ENCODE peak calls at places on chromosome 21, in eight cellular contexts. One of them, this sample, is unnamed.

GRCh38 chr21:45266518-45267389 is 20.9 kb downstream of the POFUT2 start:
- DNase-seq in BJ: no peak
- DNase-seq in heart right ventricle: no peak
- DNase-seq in epithelial cell of esophagus: no peak
- DNase-seq in left lung: peak
- DNase-seq in mucosa of descending colon: no peak
- DNase-seq in type B pancreatic cell: peak
- DNase-seq in upper lobe of right lung: peak
- DNase-seq in this sample: peak

GRCh38 chr21:44800103-44800502 is 1.5 kb downstream of the UBE2G2 start:
- DNase-seq in BJ: no peak
- DNase-seq in heart right ventricle: no peak
- DNase-seq in epithelial cell of esophagus: peak
- DNase-seq in left lung: no peak
- DNase-seq in mucosa of descending colon: no peak
- DNase-seq in type B pancreatic cell: no peak
- DNase-seq in upper lobe of right lung: no peak
- DNase-seq in this sample: no peak

GRCh38 chr21:45404726-45405270 is at the start of gene COL18A1:
- DNase-seq in BJ: no peak
- DNase-seq in heart right ventricle: peak
- DNase-seq in epithelial cell of esophagus: peak
- DNase-seq in left lung: peak
- DNase-seq in mucosa of descending colon: peak
- DNase-seq in type B pancreatic cell: no peak
- DNase-seq in upper lobe of right lung: peak
- DNase-seq in this sample: peak

GRCh38 chr21:39715804-39716397 is 29.1 kb upstream of the IGSF5 start:
- DNase-seq in BJ: no peak
- DNase-seq in heart right ventricle: peak
- DNase-seq in epithelial cell of esophagus: peak
- DNase-seq in left lung: no peak
- DNase-seq in mucosa of descending colon: no peak
- DNase-seq in type B pancreatic cell: no peak
- DNase-seq in upper lobe of right lung: no peak
- DNase-seq in this sample: peak

GRCh38 chr21:17492415-17493168 is 20.3 kb upstream of the CXADR start:
- DNase-seq in BJ: no peak
- DNase-seq in heart right ventricle: no peak
- DNase-seq in epithelial cell of esophagus: peak
- DNase-seq in left lung: peak
- DNase-seq in mucosa of descending colon: no peak
- DNase-seq in type B pancreatic cell: no peak
- DNase-seq in upper lobe of right lung: no peak
- DNase-seq in this sample: no peak

GRCh38 chr21:45976666-45977335 is 4.8 kb upstream of the COL6A1 start:
- DNase-seq in BJ: no peak
- DNase-seq in heart right ventricle: peak
- DNase-seq in epithelial cell of esophagus: no peak
- DNase-seq in left lung: no peak
- DNase-seq in mucosa of descending colon: no peak
- DNase-seq in type B pancreatic cell: no peak
- DNase-seq in upper lobe of right lung: no peak
- DNase-seq in this sample: peak

GRCh38 chr21:31416465-31416864 is 72.4 kb upstream of the TIAM1 start:
- DNase-seq in BJ: no peak
- DNase-seq in heart right ventricle: no peak
- DNase-seq in epithelial cell of esophagus: peak
- DNase-seq in left lung: no peak
- DNase-seq in mucosa of descending colon: no peak
- DNase-seq in type B pancreatic cell: no peak
- DNase-seq in upper lobe of right lung: no peak
- DNase-seq in this sample: no peak

GRCh38 chr21:34890724-34891609 is 158.1 kb downstream of the RUNX1 start:
- DNase-seq in BJ: no peak
- DNase-seq in heart right ventricle: no peak
- DNase-seq in epithelial cell of esophagus: peak
- DNase-seq in left lung: peak
- DNase-seq in mucosa of descending colon: peak
- DNase-seq in type B pancreatic cell: no peak
- DNase-seq in upper lobe of right lung: no peak
- DNase-seq in this sample: peak

GRCh38 chr21:15744926-15745325 is 15.1 kb downstream of the USP25 start:
- DNase-seq in BJ: no peak
- DNase-seq in heart right ventricle: no peak
- DNase-seq in epithelial cell of esophagus: no peak
- DNase-seq in left lung: no peak
- DNase-seq in mucosa of descending colon: no peak
- DNase-seq in type B pancreatic cell: no peak
- DNase-seq in upper lobe of right lung: no peak
- DNase-seq in this sample: no peak

GRCh38 chr21:45525153-45525909 is 16.9 kb downstream of the SLC19A1 start:
- DNase-seq in BJ: no peak
- DNase-seq in heart right ventricle: peak
- DNase-seq in epithelial cell of esophagus: no peak
- DNase-seq in left lung: peak
- DNase-seq in mucosa of descending colon: peak
- DNase-seq in type B pancreatic cell: peak
- DNase-seq in upper lobe of right lung: peak
- DNase-seq in this sample: peak

GRCh38 chr21:45002381-45003204 is 62.8 kb downstream of the SLX9 start:
- DNase-seq in BJ: no peak
- DNase-seq in heart right ventricle: peak
- DNase-seq in epithelial cell of esophagus: no peak
- DNase-seq in left lung: no peak
- DNase-seq in mucosa of descending colon: peak
- DNase-seq in type B pancreatic cell: no peak
- DNase-seq in upper lobe of right lung: peak
- DNase-seq in this sample: no peak

GRCh38 chr21:14955936-14956520 is 108.8 kb downstream of the NRIP1 start:
- DNase-seq in BJ: no peak
- DNase-seq in heart right ventricle: no peak
- DNase-seq in epithelial cell of esophagus: no peak
- DNase-seq in left lung: no peak
- DNase-seq in mucosa of descending colon: no peak
- DNase-seq in type B pancreatic cell: no peak
- DNase-seq in upper lobe of right lung: no peak
- DNase-seq in this sample: no peak

GRCh38 chr21:15301014-15301413 is 236.2 kb upstream of the NRIP1 start:
- DNase-seq in BJ: no peak
- DNase-seq in heart right ventricle: no peak
- DNase-seq in epithelial cell of esophagus: peak
- DNase-seq in left lung: no peak
- DNase-seq in mucosa of descending colon: no peak
- DNase-seq in type B pancreatic cell: no peak
- DNase-seq in upper lobe of right lung: no peak
- DNase-seq in this sample: no peak

GRCh38 chr21:17679002-17679600 is 66.4 kb upstream of the BTG3 start:
- DNase-seq in BJ: peak
- DNase-seq in heart right ventricle: no peak
- DNase-seq in epithelial cell of esophagus: peak
- DNase-seq in left lung: no peak
- DNase-seq in mucosa of descending colon: no peak
- DNase-seq in type B pancreatic cell: no peak
- DNase-seq in upper lobe of right lung: no peak
- DNase-seq in this sample: no peak

GRCh38 chr21:43865471-43866181 is 603 bp downstream of the AGPAT3 start:
- DNase-seq in BJ: no peak
- DNase-seq in heart right ventricle: peak
- DNase-seq in epithelial cell of esophagus: peak
- DNase-seq in left lung: peak
- DNase-seq in mucosa of descending colon: peak
- DNase-seq in type B pancreatic cell: no peak
- DNase-seq in upper lobe of right lung: peak
- DNase-seq in this sample: peak

GRCh38 chr21:46211376-46211775 is 17.2 kb downstream of the LSS start:
- DNase-seq in BJ: no peak
- DNase-seq in heart right ventricle: no peak
- DNase-seq in epithelial cell of esophagus: no peak
- DNase-seq in left lung: no peak
- DNase-seq in mucosa of descending colon: no peak
- DNase-seq in type B pancreatic cell: no peak
- DNase-seq in upper lobe of right lung: no peak
- DNase-seq in this sample: no peak

GRCh38 chr21:36431252-36431651 is 46.1 kb downstream of the CHAF1B start:
- DNase-seq in BJ: no peak
- DNase-seq in heart right ventricle: no peak
- DNase-seq in epithelial cell of esophagus: no peak
- DNase-seq in left lung: no peak
- DNase-seq in mucosa of descending colon: no peak
- DNase-seq in type B pancreatic cell: no peak
- DNase-seq in upper lobe of right lung: no peak
- DNase-seq in this sample: no peak

GRCh38 chr21:14762309-14762708 is 216.2 kb upstream of the SAMSN1 start:
- DNase-seq in BJ: no peak
- DNase-seq in heart right ventricle: no peak
- DNase-seq in epithelial cell of esophagus: no peak
- DNase-seq in left lung: no peak
- DNase-seq in mucosa of descending colon: no peak
- DNase-seq in type B pancreatic cell: no peak
- DNase-seq in upper lobe of right lung: no peak
- DNase-seq in this sample: no peak

GRCh38 chr21:36048357-36048756 is 12.0 kb downstream of the SETD4 start:
- DNase-seq in BJ: no peak
- DNase-seq in heart right ventricle: no peak
- DNase-seq in epithelial cell of esophagus: no peak
- DNase-seq in left lung: no peak
- DNase-seq in mucosa of descending colon: no peak
- DNase-seq in type B pancreatic cell: no peak
- DNase-seq in upper lobe of right lung: no peak
- DNase-seq in this sample: no peak

GRCh38 chr21:38797470-38797869 is 8.3 kb upstream of the ETS2 start:
- DNase-seq in BJ: no peak
- DNase-seq in heart right ventricle: no peak
- DNase-seq in epithelial cell of esophagus: peak
- DNase-seq in left lung: no peak
- DNase-seq in mucosa of descending colon: peak
- DNase-seq in type B pancreatic cell: no peak
- DNase-seq in upper lobe of right lung: no peak
- DNase-seq in this sample: no peak

GRCh38 chr21:35002879-35003722 is 46.0 kb downstream of the RUNX1 start:
- DNase-seq in BJ: no peak
- DNase-seq in heart right ventricle: no peak
- DNase-seq in epithelial cell of esophagus: no peak
- DNase-seq in left lung: peak
- DNase-seq in mucosa of descending colon: no peak
- DNase-seq in type B pancreatic cell: no peak
- DNase-seq in upper lobe of right lung: no peak
- DNase-seq in this sample: no peak

GRCh38 chr21:37045139-37045538 is 27.7 kb downstream of the PIGP start:
- DNase-seq in BJ: no peak
- DNase-seq in heart right ventricle: no peak
- DNase-seq in epithelial cell of esophagus: no peak
- DNase-seq in left lung: no peak
- DNase-seq in mucosa of descending colon: no peak
- DNase-seq in type B pancreatic cell: no peak
- DNase-seq in upper lobe of right lung: no peak
- DNase-seq in this sample: no peak

GRCh38 chr21:28975401-28975800 is 17.3 kb downstream of the LTN1 start:
- DNase-seq in BJ: peak
- DNase-seq in heart right ventricle: no peak
- DNase-seq in epithelial cell of esophagus: no peak
- DNase-seq in left lung: no peak
- DNase-seq in mucosa of descending colon: no peak
- DNase-seq in type B pancreatic cell: no peak
- DNase-seq in upper lobe of right lung: no peak
- DNase-seq in this sample: no peak

GRCh38 chr21:39527664-39528381 is 76.1 kb downstream of the SH3BGR start:
- DNase-seq in BJ: no peak
- DNase-seq in heart right ventricle: no peak
- DNase-seq in epithelial cell of esophagus: no peak
- DNase-seq in left lung: no peak
- DNase-seq in mucosa of descending colon: peak
- DNase-seq in type B pancreatic cell: no peak
- DNase-seq in upper lobe of right lung: no peak
- DNase-seq in this sample: no peak

GRCh38 chr21:26529556-26529955 is 43.5 kb downstream of the CYYR1 start:
- DNase-seq in BJ: no peak
- DNase-seq in heart right ventricle: no peak
- DNase-seq in epithelial cell of esophagus: no peak
- DNase-seq in left lung: no peak
- DNase-seq in mucosa of descending colon: no peak
- DNase-seq in type B pancreatic cell: no peak
- DNase-seq in upper lobe of right lung: no peak
- DNase-seq in this sample: no peak

GRCh38 chr21:42233067-42233981 is 14.4 kb downstream of the ABCG1 start:
- DNase-seq in BJ: no peak
- DNase-seq in heart right ventricle: peak
- DNase-seq in epithelial cell of esophagus: peak
- DNase-seq in left lung: peak
- DNase-seq in mucosa of descending colon: peak
- DNase-seq in type B pancreatic cell: no peak
- DNase-seq in upper lobe of right lung: peak
- DNase-seq in this sample: no peak
- TF ChIP-seq CTCF in BJ: no peak
- TF ChIP-seq CTCF in heart right ventricle: no peak
- TF ChIP-seq CTCF in epithelial cell of esophagus: peak
- TF ChIP-seq CTCF in left lung: peak
- TF ChIP-seq CTCF in mucosa of descending colon: peak
- TF ChIP-seq CTCF in type B pancreatic cell: peak
- TF ChIP-seq CTCF in upper lobe of right lung: peak
- TF ChIP-seq CTCF in this sample: no peak

GRCh38 chr21:33025106-33025470 is 647 bp upstream of the OLIG2 start:
- DNase-seq in BJ: no peak
- DNase-seq in heart right ventricle: no peak
- DNase-seq in epithelial cell of esophagus: no peak
- DNase-seq in left lung: no peak
- DNase-seq in mucosa of descending colon: no peak
- DNase-seq in type B pancreatic cell: no peak
- DNase-seq in upper lobe of right lung: no peak
- DNase-seq in this sample: no peak
- TF ChIP-seq CTCF in BJ: no peak
- TF ChIP-seq CTCF in heart right ventricle: no peak
- TF ChIP-seq CTCF in epithelial cell of esophagus: no peak
- TF ChIP-seq CTCF in left lung: no peak
- TF ChIP-seq CTCF in mucosa of descending colon: no peak
- TF ChIP-seq CTCF in type B pancreatic cell: peak
- TF ChIP-seq CTCF in upper lobe of right lung: no peak
- TF ChIP-seq CTCF in this sample: peak

DNA sequence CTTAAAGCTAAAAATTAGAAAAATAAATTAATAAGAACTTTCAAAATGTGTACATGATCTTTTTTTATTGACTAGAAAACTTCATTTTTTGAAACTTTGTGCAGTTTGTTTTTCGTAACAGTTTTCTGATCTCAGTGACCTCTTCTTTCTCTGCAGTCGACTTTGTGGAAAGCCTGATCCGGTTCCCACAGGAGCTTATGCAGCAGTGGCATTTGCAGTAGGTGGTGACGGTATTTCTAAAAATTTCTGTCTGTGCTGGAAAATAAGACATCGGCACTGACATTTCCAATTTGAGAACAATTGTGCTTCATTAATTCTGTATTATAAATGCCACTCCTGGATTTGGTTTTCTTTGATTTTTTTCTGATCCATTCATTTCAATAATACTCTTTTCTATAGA is 68.8 kb downstream of the CLDN17 start:
- DNase-seq in BJ: no peak
- DNase-seq in heart right ventricle: no peak
- DNase-seq in epithelial cell of esophagus: no peak
- DNase-seq in left lung: no peak
- DNase-seq in mucosa of descending colon: no peak
- DNase-seq in type B pancreatic cell: no peak
- DNase-seq in upper lobe of right lung: no peak
- DNase-seq in this sample: no peak
- TF ChIP-seq CTCF in BJ: no peak
- TF ChIP-seq CTCF in heart right ventricle: no peak
- TF ChIP-seq CTCF in epithelial cell of esophagus: no peak
- TF ChIP-seq CTCF in left lung: no peak
- TF ChIP-seq CTCF in mucosa of descending colon: no peak
- TF ChIP-seq CTCF in type B pancreatic cell: no peak
- TF ChIP-seq CTCF in upper lobe of right lung: no peak
- TF ChIP-seq CTCF in this sample: no peak

GRCh38 chr21:33478858-33479678 is 706 bp downstream of the TMEM50B start:
- DNase-seq in BJ: no peak
- DNase-seq in heart right ventricle: peak
- DNase-seq in epithelial cell of esophagus: peak
- DNase-seq in left lung: peak
- DNase-seq in mucosa of descending colon: peak
- DNase-seq in type B pancreatic cell: peak
- DNase-seq in upper lobe of right lung: peak
- DNase-seq in this sample: peak
- TF ChIP-seq CTCF in BJ: peak
- TF ChIP-seq CTCF in heart right ventricle: no peak
- TF ChIP-seq CTCF in epithelial cell of esophagus: peak
- TF ChIP-seq CTCF in left lung: no peak
- TF ChIP-seq CTCF in mucosa of descending colon: no peak
- TF ChIP-seq CTCF in type B pancreatic cell: peak
- TF ChIP-seq CTCF in upper lobe of right lung: peak
- TF ChIP-seq CTCF in this sample: no peak

This sample was measured in mesothelial cell of epicardium.